ENCODE peak calls at places on chromosomes 3 and 15, in six cellular contexts. L, H, A, R, S and K are unnamed samples.

GRCh38 chr15:47484119-47484518 is 233.2 kb upstream of the SEMA6D start:
- DNase-seq in H (no peak), S (no peak), R (no peak), L (no peak), A (no peak), K (peak)

GRCh38 chr3:46931631-46932441 is 44.7 kb downstream of the CCDC12 start:
- DNase-seq in S (no peak), A (no peak), L (no peak), H (peak), R (no peak), K (no peak)

GRCh38 chr3:101995371-101996046 is 146.2 kb downstream of the NFKBIZ start:
- DNase-seq in A (no peak), L (no peak), H (peak), S (no peak), R (no peak), K (no peak)

GRCh38 chr15:77183066-77183465 is 112.2 kb upstream of the TSPAN3 start:
- DNase-seq in S (no peak), L (no peak), R (no peak), H (no peak), A (no peak), K (no peak)

GRCh38 chr15:58269455-58270414 is 131.6 kb downstream of the AQP9 start:
- DNase-seq in R (peak), A (peak), H (peak), S (peak), L (peak), K (peak)

GRCh38 chr3:28328188-28329151 is 20.1 kb upstream of the ZCWPW2 start:
- DNase-seq in L (no peak), H (peak), A (no peak), S (no peak), R (no peak), K (peak)

GRCh38 chr3:38268522-38268921 is 2.9 kb downstream of the SLC22A13 start:
- DNase-seq in L (no peak), A (no peak), R (no peak), H (no peak), S (no peak), K (no peak)

GRCh38 chr3:110799236-110799635 is 272.4 kb upstream of the NECTIN3 start:
- DNase-seq in H (no peak), S (no peak), L (no peak), R (no peak), A (no peak), K (no peak)